ENCODE peak calls at places on chromosomes 5 and 9, in four cellular contexts. One of them, this sample, is unnamed.

GRCh38 chr5:38636626-38637025 is 80.2 kb upstream of the LIFR start:
- DNase-seq in K562: no peak
- DNase-seq in GM12878: no peak
- DNase-seq in cardiac muscle cell: no peak
- DNase-seq in this sample: no peak

GRCh38 chr5:95821110-95822021 is 1.2 kb downstream of the GLRX start:
- DNase-seq in cardiac muscle cell: no peak
- DNase-seq in GM12878: no peak
- DNase-seq in K562: no peak
- DNase-seq in this sample: no peak

GRCh38 chr9:109278848-109279247 is 42.0 kb downstream of the EPB41L4B start:
- DNase-seq in cardiac muscle cell: no peak
- DNase-seq in K562: no peak
- DNase-seq in GM12878: no peak
- DNase-seq in this sample: no peak

GRCh38 chr9:104093162-104093561 is 947 bp upstream of the SMC2 start:
- DNase-seq in K562: peak; percentile 11
- DNase-seq in cardiac muscle cell: no peak
- DNase-seq in GM12878: no peak
- DNase-seq in this sample: peak; percentile 31

GRCh38 chr5:80852331-80853245 is 107.6 kb upstream of the RASGRF2 start:
- DNase-seq in GM12878: no peak
- DNase-seq in K562: no peak
- DNase-seq in cardiac muscle cell: no peak
- DNase-seq in this sample: no peak

GRCh38 chr9:4508907-4509589 is 18.8 kb downstream of the SLC1A1 start:
- DNase-seq in cardiac muscle cell: no peak
- DNase-seq in K562: no peak
- DNase-seq in GM12878: no peak
- DNase-seq in this sample: peak; percentile 41

GRCh38 chr5:751496-751895 is 33.0 kb downstream of the ZDHHC11B start:
- DNase-seq in GM12878: no peak
- DNase-seq in cardiac muscle cell: no peak
- DNase-seq in K562: no peak
- DNase-seq in this sample: no peak

GRCh38 chr9:121921444-121921843 is 171.7 kb downstream of the TTLL11 start:
- DNase-seq in K562: no peak
- DNase-seq in cardiac muscle cell: no peak
- DNase-seq in GM12878: no peak
- DNase-seq in this sample: no peak

GRCh38 chr9:91659529-91660294 is 236.1 kb upstream of the NFIL3 start:
- DNase-seq in GM12878: no peak
- DNase-seq in cardiac muscle cell: peak; percentile 45
- DNase-seq in K562: peak; percentile 42
- DNase-seq in this sample: no peak

GRCh38 chr5:159619826-159620225 is 289.5 kb upstream of the IL12B start:
- DNase-seq in K562: no peak
- DNase-seq in GM12878: no peak
- DNase-seq in cardiac muscle cell: no peak
- DNase-seq in this sample: no peak

GRCh38 chr5:72172832-72173231 is 65.6 kb downstream of the MAP1B start:
- DNase-seq in cardiac muscle cell: no peak
- DNase-seq in K562: no peak
- DNase-seq in GM12878: no peak
- DNase-seq in this sample: no peak

GRCh38 chr5:50968296-50969206 is 302.1 kb downstream of the PARP8 start:
- DNase-seq in K562: no peak
- DNase-seq in GM12878: no peak
- DNase-seq in cardiac muscle cell: no peak
- DNase-seq in this sample: no peak

GRCh38 chr5:143649869-143650268 is 162.1 kb upstream of the HMHB1 start:
- DNase-seq in K562: no peak
- DNase-seq in cardiac muscle cell: no peak
- DNase-seq in GM12878: no peak
- DNase-seq in this sample: no peak

GRCh38 chr5:67129768-67130167 is 66.8 kb downstream of the CD180 start:
- DNase-seq in cardiac muscle cell: no peak
- DNase-seq in GM12878: no peak
- DNase-seq in K562: no peak
- DNase-seq in this sample: no peak

GRCh38 chr5:79459626-79460025 is 54.3 kb downstream of the HOMER1 start:
- DNase-seq in cardiac muscle cell: peak; percentile 51
- DNase-seq in K562: no peak
- DNase-seq in GM12878: no peak
- DNase-seq in this sample: no peak

GRCh38 chr9:11794984-11795383 is 898.2 kb upstream of the TYRP1 start:
- DNase-seq in cardiac muscle cell: no peak
- DNase-seq in GM12878: no peak
- DNase-seq in K562: no peak
- DNase-seq in this sample: no peak

GRCh38 chr9:99092643-99093491 is 12.0 kb upstream of the TGFBR1 start:
- DNase-seq in GM12878: no peak
- DNase-seq in cardiac muscle cell: no peak
- DNase-seq in K562: peak; percentile 78
- DNase-seq in this sample: no peak

GRCh38 chr5:139863361-139863760 is 67.8 kb downstream of the PSD2 start:
- DNase-seq in GM12878: no peak
- DNase-seq in K562: no peak
- DNase-seq in cardiac muscle cell: no peak
- DNase-seq in this sample: peak; percentile 19

GRCh38 chr5:139678751-139679750 is 30.9 kb downstream of the CXXC5 start:
- DNase-seq in K562: no peak
- DNase-seq in cardiac muscle cell: no peak
- DNase-seq in GM12878: no peak
- DNase-seq in this sample: no peak

GRCh38 chr5:133783481-133783880 is 171.1 kb upstream of the FSTL4 start:
- DNase-seq in cardiac muscle cell: no peak
- DNase-seq in GM12878: no peak
- DNase-seq in K562: no peak
- DNase-seq in this sample: no peak

GRCh38 chr5:15574806-15575205 is 74.8 kb downstream of the FBXL7 start:
- DNase-seq in GM12878: no peak
- DNase-seq in K562: no peak
- DNase-seq in cardiac muscle cell: no peak
- DNase-seq in this sample: peak; percentile 64

GRCh38 chr5:179732918-179733763 is 519 bp downstream of the MAML1 start:
- DNase-seq in cardiac muscle cell: peak; percentile 65
- DNase-seq in K562: peak; percentile 47
- DNase-seq in GM12878: no peak
- DNase-seq in this sample: no peak

DNA sequence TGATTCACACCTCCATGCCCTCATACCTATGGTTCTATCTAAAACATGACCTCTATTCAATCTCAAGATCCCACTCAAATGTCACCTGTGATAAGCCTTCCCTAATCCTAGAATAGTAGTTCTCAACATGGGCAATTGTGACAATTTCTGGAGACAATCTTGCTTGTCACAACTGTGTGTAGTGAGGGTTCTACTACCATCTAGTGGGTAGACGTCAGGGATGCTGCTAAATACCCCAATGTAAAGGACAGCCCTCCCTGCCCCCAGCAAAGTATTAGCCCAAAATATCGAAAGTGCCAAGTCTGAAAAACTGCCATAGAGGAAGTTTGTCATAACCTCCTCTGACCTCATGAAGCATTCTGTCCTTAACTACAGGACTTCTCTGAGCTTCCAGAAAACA is 32.0 kb downstream of the TBCA start:
- DNase-seq in K562: no peak
- DNase-seq in GM12878: no peak
- DNase-seq in cardiac muscle cell: no peak
- DNase-seq in this sample: no peak
- TF ChIP-seq CTCF in K562: no peak
- TF ChIP-seq CTCF in GM12878: no peak
- TF ChIP-seq CTCF in cardiac muscle cell: no peak
- TF ChIP-seq CTCF in this sample: no peak

GRCh38 chr9:112705773-112706427 is 12.0 kb downstream of the INIP start:
- DNase-seq in cardiac muscle cell: peak; percentile 65
- DNase-seq in K562: peak; percentile 12
- DNase-seq in GM12878: no peak
- DNase-seq in this sample: peak; percentile 46
- TF ChIP-seq CTCF in cardiac muscle cell: peak; percentile 31
- TF ChIP-seq CTCF in K562: peak; percentile 41
- TF ChIP-seq CTCF in GM12878: no peak
- TF ChIP-seq CTCF in this sample: peak; percentile 14

GRCh38 chr5:115179068-115179958 is 9.6 kb upstream of the TRIM36 start:
- DNase-seq in cardiac muscle cell: peak; percentile 63
- DNase-seq in GM12878: no peak
- DNase-seq in K562: no peak
- DNase-seq in this sample: peak; percentile 3
- TF ChIP-seq CTCF in cardiac muscle cell: no peak
- TF ChIP-seq CTCF in GM12878: no peak
- TF ChIP-seq CTCF in K562: no peak
- TF ChIP-seq CTCF in this sample: no peak

DNA sequence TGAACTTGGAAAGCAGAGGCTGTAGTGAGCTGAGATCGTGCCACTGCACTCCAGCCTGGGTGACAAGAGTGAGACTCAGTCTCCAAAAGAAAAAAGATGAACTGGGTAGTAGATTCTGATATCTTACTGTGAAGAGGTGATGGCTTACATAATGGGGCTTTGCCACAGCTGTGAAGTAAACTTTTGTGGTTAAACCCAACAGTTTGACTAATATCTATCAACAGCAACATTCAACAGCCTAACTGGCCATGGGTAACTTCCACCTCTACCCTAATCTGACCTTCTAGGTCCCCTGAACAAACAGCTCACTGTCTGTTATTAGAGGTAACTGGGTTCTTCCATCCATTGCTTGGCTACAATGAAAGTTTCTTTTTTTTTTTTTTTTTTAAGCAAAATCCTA is 52.1 kb downstream of the TLE1 start:
- DNase-seq in cardiac muscle cell: no peak
- DNase-seq in GM12878: no peak
- DNase-seq in K562: no peak
- DNase-seq in this sample: no peak
- TF ChIP-seq CTCF in cardiac muscle cell: no peak
- TF ChIP-seq CTCF in GM12878: no peak
- TF ChIP-seq CTCF in K562: no peak
- TF ChIP-seq CTCF in this sample: no peak

GRCh38 chr9:131275332-131276106 is 791 bp downstream of the FAM78A start:
- DNase-seq in GM12878: no peak
- DNase-seq in cardiac muscle cell: peak; percentile 76
- DNase-seq in K562: peak; percentile 88
- DNase-seq in this sample: no peak
- TF ChIP-seq CTCF in GM12878: peak; percentile 69
- TF ChIP-seq CTCF in cardiac muscle cell: no peak
- TF ChIP-seq CTCF in K562: no peak
- TF ChIP-seq CTCF in this sample: peak; percentile 4

GRCh38 chr5:77963795-77964194 is 187.7 kb upstream of the TBCA start:
- DNase-seq in GM12878: no peak
- DNase-seq in K562: no peak
- DNase-seq in cardiac muscle cell: no peak
- DNase-seq in this sample: no peak
- TF ChIP-seq CTCF in GM12878: no peak
- TF ChIP-seq CTCF in K562: no peak
- TF ChIP-seq CTCF in cardiac muscle cell: no peak
- TF ChIP-seq CTCF in this sample: no peak